ENCODE peak calls at places on chromosomes 7 and 10, in four cellular contexts. One of them, this sample, is unnamed.
A peak's percentile ranks its signal among the peaks of the same experiment; 100 is the strongest.

GRCh38 chr10:35306852-35307251 is 29.5 kb upstream of the CCNY start:
- DNase-seq in NCI-H1105: no peak
- DNase-seq in A549: peak; percentile 57
- DNase-seq in NT2/D1: no peak
- DNase-seq in this sample: peak; percentile 96

GRCh38 chr10:14926722-14927416 is 27.0 kb downstream of the DCLRE1C start:
- DNase-seq in NT2/D1: no peak
- DNase-seq in NCI-H1105: no peak
- DNase-seq in A549: no peak
- DNase-seq in this sample: no peak

GRCh38 chr10:79078367-79079073 is 9.8 kb downstream of the ZMIZ1 start:
- DNase-seq in NCI-H1105: no peak
- DNase-seq in NT2/D1: no peak
- DNase-seq in A549: no peak
- DNase-seq in this sample: no peak

GRCh38 chr7:99031496-99031895 is 112.4 kb downstream of the SMURF1 start:
- DNase-seq in A549: no peak
- DNase-seq in NT2/D1: no peak
- DNase-seq in NCI-H1105: no peak
- DNase-seq in this sample: no peak

GRCh38 chr7:1418505-1419309 is 40.6 kb downstream of the MICALL2 start:
- DNase-seq in NCI-H1105: no peak
- DNase-seq in A549: peak; percentile 77
- DNase-seq in NT2/D1: peak; percentile 40
- DNase-seq in this sample: no peak

GRCh38 chr7:76310102-76310957 is 7.9 kb downstream of the HSPB1 start:
- DNase-seq in A549: no peak
- DNase-seq in NCI-H1105: peak; percentile 84
- DNase-seq in NT2/D1: no peak
- DNase-seq in this sample: no peak

GRCh38 chr10:28365840-28366239 is 63.0 kb upstream of the MPP7 start:
- DNase-seq in A549: no peak
- DNase-seq in NCI-H1105: no peak
- DNase-seq in NT2/D1: no peak
- DNase-seq in this sample: no peak

GRCh38 chr10:119090968-119091367 is 10.4 kb upstream of the EIF3A start:
- DNase-seq in NT2/D1: no peak
- DNase-seq in A549: peak; percentile 40
- DNase-seq in NCI-H1105: no peak
- DNase-seq in this sample: peak; percentile 97

GRCh38 chr10:520402-520787 is 169.1 kb downstream of the DIP2C start:
- DNase-seq in A549: no peak
- DNase-seq in NCI-H1105: no peak
- DNase-seq in NT2/D1: no peak
- DNase-seq in this sample: peak; percentile 79

GRCh38 chr7:151351027-151351426 is 9.4 kb downstream of the NUB1 start:
- DNase-seq in NT2/D1: no peak
- DNase-seq in A549: peak; percentile 32
- DNase-seq in NCI-H1105: no peak
- DNase-seq in this sample: no peak

GRCh38 chr7:103989200-103989784 is at the start of gene RELN:
- DNase-seq in NCI-H1105: peak; percentile 49
- DNase-seq in NT2/D1: no peak
- DNase-seq in A549: peak; percentile 29
- DNase-seq in this sample: no peak

GRCh38 chr10:29598861-29599311 is 35.9 kb downstream of the SVIL start:
- DNase-seq in NCI-H1105: no peak
- DNase-seq in A549: no peak
- DNase-seq in NT2/D1: no peak
- DNase-seq in this sample: peak; percentile 71

GRCh38 chr7:142603870-142604448 is 145.3 kb upstream of the PRSS1 start:
- DNase-seq in A549: peak; percentile 66
- DNase-seq in NCI-H1105: peak; percentile 61
- DNase-seq in NT2/D1: peak; percentile 47
- DNase-seq in this sample: peak; percentile 50

GRCh38 chr10:46020344-46020656 is 10.1 kb downstream of the NCOA4 start:
- DNase-seq in A549: no peak
- DNase-seq in NCI-H1105: no peak
- DNase-seq in NT2/D1: no peak
- DNase-seq in this sample: no peak

GRCh38 chr10:96832721-96833219 is 672 bp downstream of the LCOR start:
- DNase-seq in NT2/D1: peak; percentile 23
- DNase-seq in NCI-H1105: peak; percentile 56
- DNase-seq in A549: peak; percentile 78
- DNase-seq in this sample: peak; percentile 34

GRCh38 chr10:127851661-127852205 is 41.0 kb downstream of the CLRN3 start:
- DNase-seq in NCI-H1105: no peak
- DNase-seq in A549: no peak
- DNase-seq in NT2/D1: no peak
- DNase-seq in this sample: no peak

GRCh38 chr10:44030681-44031080 is 354.2 kb downstream of the CXCL12 start:
- DNase-seq in A549: no peak
- DNase-seq in NCI-H1105: no peak
- DNase-seq in NT2/D1: no peak
- DNase-seq in this sample: no peak

GRCh38 chr7:18053177-18053928 is 25.7 kb upstream of the PRPS1L1 start:
- DNase-seq in NCI-H1105: no peak
- DNase-seq in NT2/D1: no peak
- DNase-seq in A549: no peak
- DNase-seq in this sample: peak; percentile 80

GRCh38 chr7:93014410-93014809 is 103.4 kb downstream of the SAMD9 start:
- DNase-seq in NT2/D1: no peak
- DNase-seq in NCI-H1105: no peak
- DNase-seq in A549: no peak
- DNase-seq in this sample: peak; percentile 67

GRCh38 chr7:105887569-105888199 is 11.3 kb upstream of the ATXN7L1 start:
- DNase-seq in NCI-H1105: no peak
- DNase-seq in A549: no peak
- DNase-seq in NT2/D1: no peak
- DNase-seq in this sample: no peak

GRCh38 chr10:60123172-60123571 is 216.8 kb upstream of the CCDC6 start:
- DNase-seq in NT2/D1: no peak
- DNase-seq in NCI-H1105: no peak
- DNase-seq in A549: peak; percentile 71
- DNase-seq in this sample: peak; percentile 99

GRCh38 chr7:92135490-92135889 is 1.2 kb upstream of the CYP51A1 start:
- DNase-seq in A549: no peak
- DNase-seq in NCI-H1105: no peak
- DNase-seq in NT2/D1: no peak
- DNase-seq in this sample: peak; percentile 27